ENCODE peak calls at places on chromosomes 3 and 15, in four cellular contexts. C is kidney epithelial cell, V is astrocyte, A is fibroblast of mammary gland. T is an unnamed sample.

GRCh38 chr3:100002599-100003350 is 111.5 kb downstream of the FILIP1L start:
- DNase-seq in A (peak; percentile 90), V (peak; percentile 100), C (peak; percentile 98), T (peak; percentile 87)

GRCh38 chr3:114586119-114586518 is 292.3 kb downstream of the TIGIT start:
- DNase-seq in C (no peak), A (no peak), V (no peak), T (no peak)

GRCh38 chr3:9732753-9733115 is 1.2 kb downstream of the BRPF1 start:
- DNase-seq in V (no peak), C (no peak), A (peak; percentile 28), T (no peak)

GRCh38 chr15:77966540-77967290 is 110.8 kb downstream of the TBC1D2B start:
- DNase-seq in C (no peak), A (peak; percentile 61), V (peak; percentile 23), T (peak; percentile 58)

GRCh38 chr15:38300395-38300794 is 47.8 kb downstream of the SPRED1 start:
- DNase-seq in V (no peak), A (peak; percentile 56), C (no peak), T (peak; percentile 43)

GRCh38 chr15:65365229-65365628 is 12.6 kb downstream of the IGDCC3 start:
- DNase-seq in V (no peak), C (no peak), A (no peak), T (no peak)

GRCh38 chr3:137259709-137260108 is 301.9 kb downstream of the IL20RB start:
- DNase-seq in C (no peak), A (no peak), V (no peak), T (no peak)

GRCh38 chr3:32575451-32575850 is 4.8 kb upstream of the DYNC1LI1 start:
- DNase-seq in V (no peak), C (no peak), A (peak; percentile 33), T (peak; percentile 22)

GRCh38 chr3:13593615-13594014 is 44.7 kb downstream of the FBLN2 start:
- DNase-seq in A (no peak), V (no peak), C (no peak), T (no peak)

GRCh38 chr3:152225176-152225575 is 43.6 kb upstream of the MBNL1 start:
- DNase-seq in A (no peak), V (peak; percentile 27), C (no peak), T (no peak)

GRCh38 chr3:37197810-37198371 is 23.5 kb upstream of the LRRFIP2 start:
- DNase-seq in A (peak; percentile 88), V (peak; percentile 78), C (no peak), T (no peak)

GRCh38 chr15:79089331-79089889 is 1.2 kb downstream of the RASGRF1 start:
- DNase-seq in C (no peak), A (no peak), V (no peak), T (no peak)

GRCh38 chr3:181326637-181327223 is 337.2 kb upstream of the DNAJC19 start:
- DNase-seq in C (no peak), V (peak; percentile 9), A (peak; percentile 34), T (peak; percentile 39)

GRCh38 chr3:122618614-122619013 is 41.2 kb downstream of the PARP15 start:
- DNase-seq in A (no peak), C (no peak), V (no peak), T (no peak)

GRCh38 chr3:64865872-64866588 is 178.2 kb upstream of the ADAMTS9 start:
- DNase-seq in A (no peak), V (no peak), C (no peak), T (no peak)

GRCh38 chr3:167870743-167871142 is 135.2 kb downstream of the SERPINI1 start:
- DNase-seq in A (no peak), C (no peak), V (no peak), T (no peak)

GRCh38 chr3:5430701-5431100 is 243.2 kb downstream of the EDEM1 start:
- DNase-seq in A (no peak), C (no peak), V (no peak), T (no peak)

GRCh38 chr15:66702770-66703539 is 919 bp downstream of the SMAD6 start:
- DNase-seq in A (no peak), C (no peak), V (peak; percentile 14), T (no peak)

GRCh38 chr15:68561146-68561545 is 17.6 kb upstream of the CORO2B start:
- DNase-seq in C (no peak), V (no peak), A (no peak), T (no peak)

GRCh38 chr3:105970283-105970682 is 101.5 kb upstream of the CBLB start:
- DNase-seq in A (peak; percentile 86), C (no peak), V (peak; percentile 36), T (peak; percentile 96)

GRCh38 chr3:34200576-34200975 is 402.1 kb downstream of the PDCD6IP start:
- DNase-seq in V (no peak), C (no peak), A (no peak), T (no peak)

GRCh38 chr3:3586843-3587626 is 212.2 kb upstream of the LRRN1 start:
- DNase-seq in C (no peak), V (peak; percentile 97), A (no peak), T (no peak)

GRCh38 chr3:176650478-176650877 is 546.8 kb downstream of the TBL1XR1 start:
- DNase-seq in C (no peak), A (peak; percentile 65), V (peak; percentile 12), T (peak; percentile 30)

GRCh38 chr3:121431717-121432517 is 113.9 kb downstream of the POLQ start:
- DNase-seq in V (peak; percentile 29), C (peak; percentile 52), A (peak; percentile 64), T (peak; percentile 56)

GRCh38 chr3:170961616-170962400 is 53.4 kb upstream of the EIF5A2 start:
- DNase-seq in C (no peak), A (peak; percentile 64), V (peak; percentile 40), T (peak; percentile 73)

GRCh38 chr3:190983875-190984274 is 121.4 kb upstream of the GMNC start:
- DNase-seq in C (no peak), A (no peak), V (no peak), T (no peak)

GRCh38 chr3:39406368-39407258 is at the start of gene RPSA:
- DNase-seq in C (peak; percentile 85), A (peak; percentile 96), V (peak; percentile 93), T (peak; percentile 98)

GRCh38 chr3:39407259-39407629 is 724 bp downstream of the RPSA start:
- DNase-seq in C (no peak), A (no peak), V (no peak), T (no peak)

GRCh38 chr3:39407773-39408492 is 1.4 kb downstream of the RPSA start:
- DNase-seq in V (no peak), C (no peak), A (peak; percentile 30), T (peak; percentile 50)

GRCh38 chr3:39409514-39410136 is 3.1 kb downstream of the RPSA start:
- DNase-seq in C (no peak), A (no peak), V (no peak), T (no peak)

DNA sequence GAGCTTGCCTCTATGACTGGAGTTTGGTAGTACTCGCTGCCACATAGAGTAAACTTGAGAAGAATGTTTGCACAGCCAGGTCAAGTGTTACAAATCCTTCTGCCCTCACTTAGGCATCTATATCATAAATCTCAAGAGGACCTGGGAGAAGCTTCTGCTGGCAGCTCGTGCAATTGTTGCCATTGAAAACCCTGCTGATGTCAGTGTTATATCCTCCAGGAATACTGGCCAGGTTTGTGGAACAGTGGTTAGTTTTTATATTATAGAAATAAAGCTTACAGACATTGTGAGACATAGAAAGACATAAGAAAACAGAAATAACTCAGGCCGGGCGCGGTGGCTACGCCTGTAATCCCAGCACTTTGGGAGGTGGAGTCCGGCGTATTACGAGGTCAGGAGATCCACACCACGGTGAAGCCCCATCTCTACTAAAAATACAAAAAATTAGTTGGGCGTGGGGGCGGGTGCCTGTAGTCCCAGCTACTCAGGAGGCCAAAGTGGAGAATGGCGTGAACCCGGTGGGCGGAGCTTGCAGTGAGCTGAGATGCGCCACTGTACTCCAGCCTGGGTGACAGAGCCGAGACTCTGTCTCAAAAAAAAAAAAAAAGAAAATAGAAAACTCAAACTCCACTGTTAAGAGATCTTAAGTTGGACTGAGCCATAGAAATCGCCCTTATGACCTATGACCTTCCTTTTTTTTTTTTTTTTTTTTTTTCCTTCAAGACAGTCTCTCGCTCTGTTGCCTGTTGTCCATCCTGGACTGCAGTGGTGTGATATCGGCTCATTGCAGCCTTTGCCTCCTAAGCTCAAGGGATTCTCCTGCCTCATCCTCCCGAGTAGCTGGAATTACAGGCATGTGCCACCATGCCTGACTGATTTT is 2.2 kb downstream of the RPSA start:
- DNase-seq in A (no peak), C (no peak), V (no peak), T (no peak)
- H3K4me3 ChIP-seq in A (peak overlapping the region; percentile 65), C (no peak overlapping the region), V (peak overlapping the region; percentile 99), T (peak overlapping the region; percentile 78)

GRCh38 chr3:71863563-71864190 is 78.7 kb upstream of the PROK2 start:
- DNase-seq in C (no peak), V (no peak), A (no peak), T (no peak)

GRCh38 chr3:71857926-71858325 is 73.0 kb upstream of the PROK2 start:
- DNase-seq in C (no peak), A (no peak), V (no peak), T (no peak)

GRCh38 chr3:71858493-71859127 is 73.7 kb upstream of the PROK2 start:
- DNase-seq in C (no peak), V (no peak), A (no peak), T (no peak)

GRCh38 chr3:71862374-71863145 is 77.6 kb upstream of the PROK2 start:
- DNase-seq in A (peak; percentile 71), V (no peak), C (no peak), T (no peak)

GRCh38 chr3:71859128-71859519 is 74.2 kb upstream of the PROK2 start:
- DNase-seq in A (peak; percentile 48), C (no peak), V (no peak), T (peak; percentile 23)
- TF ChIP-seq CTCF in A (peak; percentile 25), C (peak; percentile 59), V (no peak), T (no peak)

DNA sequence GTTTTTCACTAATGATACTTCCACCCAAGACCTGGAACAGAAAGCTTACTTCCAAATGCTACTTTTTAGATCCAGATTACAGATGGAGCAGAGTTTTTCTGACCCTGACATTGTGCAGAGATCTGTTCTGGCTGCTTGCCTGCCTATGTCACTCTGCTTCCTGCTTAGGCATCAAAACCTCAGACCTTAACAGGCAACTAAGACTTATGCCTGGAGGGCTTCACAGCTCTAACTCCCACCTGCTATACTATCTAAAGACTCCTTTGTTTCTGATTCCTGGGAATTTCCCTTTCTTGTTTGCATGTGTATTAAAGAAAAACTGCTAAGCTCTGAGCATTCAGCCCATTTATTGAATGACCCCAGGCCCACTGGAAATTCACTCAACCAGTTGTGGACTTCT is 157.4 kb upstream of the NPHP3 start:
- DNase-seq in C (peak; percentile 19), V (no peak), A (no peak), T (no peak)
- H3K4me3 ChIP-seq in C (no peak overlapping the region), V (no peak overlapping the region), A (no peak overlapping the region), T (no peak overlapping the region)

GRCh38 chr3:186510374-186511079 is 33.7 kb downstream of the CRYGS start:
- DNase-seq in V (peak; percentile 30), C (no peak), A (no peak), T (no peak)
- TF ChIP-seq CTCF in V (no peak), C (peak; percentile 8), A (no peak), T (no peak)

GRCh38 chr3:51966016-51966415 is 1.2 kb downstream of the PCBP4 start:
- DNase-seq in V (no peak), A (no peak), C (no peak), T (no peak)
- H3K4me3 ChIP-seq in V (no peak overlapping the region), A (no peak overlapping the region), C (no peak overlapping the region), T (no peak overlapping the region)